ENCODE peak calls at places on chromosomes 2 and 18, in ten cellular contexts. One of them, this sample, is unnamed.

GRCh38 chr18:51527826-51528225 is 330.3 kb upstream of the MEX3C start:
- DNase-seq in lower lobe of right lung: no peak
- DNase-seq in AG04449: no peak
- DNase-seq in OCI-LY7: no peak
- DNase-seq in CD8-positive, alpha-beta T cell: no peak
- DNase-seq in heart right ventricle: no peak
- DNase-seq in GM23248: no peak
- DNase-seq in transverse colon: no peak
- DNase-seq in A549: no peak
- DNase-seq in DND-41: no peak
- DNase-seq in this sample: no peak

GRCh38 chr2:145845207-145845894 is 1325.4 kb upstream of the ZEB2 start:
- DNase-seq in lower lobe of right lung: no peak
- DNase-seq in AG04449: no peak
- DNase-seq in OCI-LY7: peak; percentile 18
- DNase-seq in CD8-positive, alpha-beta T cell: no peak
- DNase-seq in heart right ventricle: no peak
- DNase-seq in GM23248: peak; percentile 28
- DNase-seq in transverse colon: no peak
- DNase-seq in A549: no peak
- DNase-seq in DND-41: no peak
- DNase-seq in this sample: no peak

GRCh38 chr18:37299471-37300304 is 265.9 kb downstream of the CELF4 start:
- DNase-seq in lower lobe of right lung: peak; percentile 81
- DNase-seq in AG04449: peak; percentile 83
- DNase-seq in OCI-LY7: no peak
- DNase-seq in CD8-positive, alpha-beta T cell: no peak
- DNase-seq in heart right ventricle: peak; percentile 71
- DNase-seq in GM23248: peak; percentile 97
- DNase-seq in transverse colon: peak; percentile 79
- DNase-seq in A549: peak; percentile 92
- DNase-seq in DND-41: no peak
- DNase-seq in this sample: peak; percentile 70

GRCh38 chr18:67919316-67919715 is 402.8 kb upstream of the DSEL start:
- DNase-seq in lower lobe of right lung: no peak
- DNase-seq in AG04449: no peak
- DNase-seq in OCI-LY7: no peak
- DNase-seq in CD8-positive, alpha-beta T cell: no peak
- DNase-seq in heart right ventricle: no peak
- DNase-seq in GM23248: no peak
- DNase-seq in transverse colon: no peak
- DNase-seq in A549: no peak
- DNase-seq in DND-41: no peak
- DNase-seq in this sample: no peak

GRCh38 chr18:52936931-52937330 is 596.9 kb downstream of the DCC start:
- DNase-seq in lower lobe of right lung: no peak
- DNase-seq in AG04449: peak; percentile 38
- DNase-seq in OCI-LY7: no peak
- DNase-seq in CD8-positive, alpha-beta T cell: no peak
- DNase-seq in heart right ventricle: no peak
- DNase-seq in GM23248: no peak
- DNase-seq in transverse colon: no peak
- DNase-seq in A549: no peak
- DNase-seq in DND-41: no peak
- DNase-seq in this sample: no peak

GRCh38 chr2:237299897-237300296 is 114.1 kb downstream of the COL6A3 start:
- DNase-seq in lower lobe of right lung: no peak
- DNase-seq in AG04449: peak; percentile 98
- DNase-seq in OCI-LY7: no peak
- DNase-seq in CD8-positive, alpha-beta T cell: no peak
- DNase-seq in heart right ventricle: no peak
- DNase-seq in GM23248: peak; percentile 94
- DNase-seq in transverse colon: no peak
- DNase-seq in A549: no peak
- DNase-seq in DND-41: no peak
- DNase-seq in this sample: no peak

GRCh38 chr2:636649-637405 is 40.4 kb downstream of the TMEM18 start:
- DNase-seq in lower lobe of right lung: peak; percentile 78
- DNase-seq in AG04449: no peak
- DNase-seq in OCI-LY7: peak; percentile 42
- DNase-seq in CD8-positive, alpha-beta T cell: peak; percentile 62
- DNase-seq in heart right ventricle: peak; percentile 75
- DNase-seq in GM23248: peak; percentile 75
- DNase-seq in transverse colon: peak; percentile 62
- DNase-seq in A549: peak; percentile 58
- DNase-seq in DND-41: peak; percentile 69
- DNase-seq in this sample: peak; percentile 57

GRCh38 chr18:48324651-48325050 is 84.5 kb downstream of the ZBTB7C start:
- DNase-seq in lower lobe of right lung: no peak
- DNase-seq in AG04449: no peak
- DNase-seq in OCI-LY7: no peak
- DNase-seq in CD8-positive, alpha-beta T cell: no peak
- DNase-seq in heart right ventricle: no peak
- DNase-seq in GM23248: no peak
- DNase-seq in transverse colon: no peak
- DNase-seq in A549: no peak
- DNase-seq in DND-41: no peak
- DNase-seq in this sample: peak; percentile 52

GRCh38 chr2:138632066-138632465 is 130.5 kb downstream of the SPOPL start:
- DNase-seq in lower lobe of right lung: no peak
- DNase-seq in AG04449: peak; percentile 3
- DNase-seq in OCI-LY7: no peak
- DNase-seq in CD8-positive, alpha-beta T cell: no peak
- DNase-seq in heart right ventricle: no peak
- DNase-seq in GM23248: peak; percentile 39
- DNase-seq in transverse colon: no peak
- DNase-seq in A549: no peak
- DNase-seq in DND-41: no peak
- DNase-seq in this sample: no peak

GRCh38 chr2:43239981-43240761 is 13.8 kb upstream of the ZFP36L2 start:
- DNase-seq in lower lobe of right lung: no peak
- DNase-seq in AG04449: no peak
- DNase-seq in OCI-LY7: peak; percentile 52
- DNase-seq in CD8-positive, alpha-beta T cell: no peak
- DNase-seq in heart right ventricle: no peak
- DNase-seq in GM23248: no peak
- DNase-seq in transverse colon: no peak
- DNase-seq in A549: no peak
- DNase-seq in DND-41: no peak
- DNase-seq in this sample: no peak

GRCh38 chr2:77336013-77336412 is 186.2 kb downstream of the LRRTM4 start:
- DNase-seq in lower lobe of right lung: no peak
- DNase-seq in AG04449: no peak
- DNase-seq in OCI-LY7: no peak
- DNase-seq in CD8-positive, alpha-beta T cell: no peak
- DNase-seq in heart right ventricle: no peak
- DNase-seq in GM23248: no peak
- DNase-seq in transverse colon: no peak
- DNase-seq in A549: no peak
- DNase-seq in DND-41: no peak
- DNase-seq in this sample: no peak

DNA sequence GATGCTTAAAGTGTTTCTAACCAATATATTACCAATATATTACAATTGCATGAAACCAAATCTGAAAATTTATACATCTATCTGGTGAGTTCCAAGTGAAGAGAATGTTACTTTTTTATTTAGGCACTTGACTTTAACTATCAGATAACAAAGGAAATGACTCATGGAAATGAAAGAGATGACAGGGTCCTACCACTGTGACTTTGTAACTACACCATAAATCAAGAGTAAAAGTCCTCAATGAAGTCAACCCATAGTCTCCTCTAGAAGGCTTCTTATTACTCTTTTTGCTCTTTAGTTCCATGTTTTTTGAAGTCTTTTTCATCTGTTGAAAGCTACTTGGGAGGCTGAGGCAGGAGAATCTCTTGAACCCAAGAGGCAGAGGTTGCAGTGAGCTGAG is 545.0 kb upstream of the PIK3C3 start:
- DNase-seq in lower lobe of right lung: no peak
- DNase-seq in AG04449: no peak
- DNase-seq in OCI-LY7: no peak
- DNase-seq in CD8-positive, alpha-beta T cell: no peak
- DNase-seq in heart right ventricle: no peak
- DNase-seq in GM23248: no peak
- DNase-seq in transverse colon: no peak
- DNase-seq in A549: no peak
- DNase-seq in DND-41: no peak
- DNase-seq in this sample: no peak
- H3K4me3 ChIP-seq in lower lobe of right lung: no peak overlapping the region
- H3K4me3 ChIP-seq in AG04449: no peak overlapping the region
- H3K4me3 ChIP-seq in OCI-LY7: no peak overlapping the region
- H3K4me3 ChIP-seq in CD8-positive, alpha-beta T cell: no peak overlapping the region
- H3K4me3 ChIP-seq in heart right ventricle: no peak overlapping the region
- H3K4me3 ChIP-seq in GM23248: no peak overlapping the region
- H3K4me3 ChIP-seq in transverse colon: no peak overlapping the region
- H3K4me3 ChIP-seq in A549: no peak overlapping the region
- H3K4me3 ChIP-seq in DND-41: no peak overlapping the region
- H3K4me3 ChIP-seq in this sample: no peak overlapping the region

GRCh38 chr2:1742680-1743395 is 1.5 kb downstream of the PXDN start:
- DNase-seq in lower lobe of right lung: peak; percentile 76
- DNase-seq in AG04449: no peak
- DNase-seq in OCI-LY7: no peak
- DNase-seq in CD8-positive, alpha-beta T cell: peak; percentile 38
- DNase-seq in heart right ventricle: peak; percentile 77
- DNase-seq in GM23248: peak; percentile 96
- DNase-seq in transverse colon: peak; percentile 70
- DNase-seq in A549: peak; percentile 58
- DNase-seq in DND-41: no peak
- DNase-seq in this sample: peak; percentile 85

GRCh38 chr2:1745171-1746023 is 1.1 kb upstream of the PXDN start:
- DNase-seq in lower lobe of right lung: no peak
- DNase-seq in AG04449: no peak
- DNase-seq in OCI-LY7: no peak
- DNase-seq in CD8-positive, alpha-beta T cell: no peak
- DNase-seq in heart right ventricle: peak; percentile 30
- DNase-seq in GM23248: no peak
- DNase-seq in transverse colon: no peak
- DNase-seq in A549: no peak
- DNase-seq in DND-41: no peak
- DNase-seq in this sample: no peak

GRCh38 chr2:1743396-1744150 is 742 bp downstream of the PXDN start:
- DNase-seq in lower lobe of right lung: peak; percentile 44
- DNase-seq in AG04449: no peak
- DNase-seq in OCI-LY7: no peak
- DNase-seq in CD8-positive, alpha-beta T cell: no peak
- DNase-seq in heart right ventricle: peak; percentile 45
- DNase-seq in GM23248: peak; percentile 82
- DNase-seq in transverse colon: no peak
- DNase-seq in A549: no peak
- DNase-seq in DND-41: no peak
- DNase-seq in this sample: no peak

GRCh38 chr2:1744151-1744445 is 217 bp downstream of the PXDN start:
- DNase-seq in lower lobe of right lung: peak; percentile 52
- DNase-seq in AG04449: no peak
- DNase-seq in OCI-LY7: no peak
- DNase-seq in CD8-positive, alpha-beta T cell: no peak
- DNase-seq in heart right ventricle: peak; percentile 39
- DNase-seq in GM23248: no peak
- DNase-seq in transverse colon: no peak
- DNase-seq in A549: peak; percentile 31
- DNase-seq in DND-41: no peak
- DNase-seq in this sample: no peak

DNA sequence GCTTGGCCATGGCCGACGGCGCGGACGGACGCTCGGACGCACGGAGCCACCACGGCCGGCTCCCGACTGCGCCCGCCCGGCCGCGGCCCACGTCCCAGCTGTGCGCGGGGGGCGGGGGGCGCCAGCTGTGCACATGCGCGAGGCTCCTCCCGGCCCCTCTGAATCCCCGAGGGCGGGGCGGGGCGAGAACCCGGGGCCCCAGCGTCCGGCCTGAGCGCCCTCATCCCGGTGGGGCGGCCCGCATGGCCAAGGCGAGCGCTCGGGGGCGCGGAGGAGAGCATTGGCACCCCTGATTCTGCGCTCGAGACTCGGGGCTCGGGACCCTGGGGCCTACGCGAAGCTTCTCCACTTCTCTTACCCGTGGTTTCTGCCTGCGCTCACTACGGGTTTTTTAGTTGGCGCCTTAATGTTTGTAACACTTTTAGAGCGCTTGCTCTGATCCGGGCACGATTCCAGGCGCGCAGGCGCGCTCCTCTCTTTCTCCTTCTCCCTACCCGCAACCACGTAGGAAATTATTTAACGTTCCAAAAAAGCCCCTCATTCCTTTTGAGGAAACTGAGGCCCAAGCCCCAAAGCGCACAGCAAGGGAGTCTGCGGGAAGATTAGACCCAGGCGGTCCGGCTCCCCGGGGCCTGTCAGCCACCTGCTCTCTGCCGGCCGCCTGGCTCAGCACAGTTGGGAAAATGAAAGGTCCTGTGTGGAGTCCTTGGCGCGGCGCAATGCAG is at the start of gene PXDN:
- DNase-seq in lower lobe of right lung: no peak
- DNase-seq in AG04449: no peak
- DNase-seq in OCI-LY7: no peak
- DNase-seq in CD8-positive, alpha-beta T cell: no peak
- DNase-seq in heart right ventricle: peak; percentile 74
- DNase-seq in GM23248: peak; percentile 86
- DNase-seq in transverse colon: peak; percentile 45
- DNase-seq in A549: no peak
- DNase-seq in DND-41: no peak
- DNase-seq in this sample: peak; percentile 43
- H3K4me3 ChIP-seq in lower lobe of right lung: peak within 1 kb of the TSS; percentile 68
- H3K4me3 ChIP-seq in AG04449: peak within 1 kb of the TSS; percentile 75
- H3K4me3 ChIP-seq in OCI-LY7: no peak within 1 kb of the TSS
- H3K4me3 ChIP-seq in CD8-positive, alpha-beta T cell: no peak within 1 kb of the TSS
- H3K4me3 ChIP-seq in heart right ventricle: peak within 1 kb of the TSS; percentile 75
- H3K4me3 ChIP-seq in GM23248: peak within 1 kb of the TSS; percentile 95
- H3K4me3 ChIP-seq in transverse colon: peak within 1 kb of the TSS; percentile 80
- H3K4me3 ChIP-seq in A549: peak within 1 kb of the TSS; percentile 59
- H3K4me3 ChIP-seq in DND-41: no peak within 1 kb of the TSS
- H3K4me3 ChIP-seq in this sample: peak within 1 kb of the TSS; percentile 55

DNA sequence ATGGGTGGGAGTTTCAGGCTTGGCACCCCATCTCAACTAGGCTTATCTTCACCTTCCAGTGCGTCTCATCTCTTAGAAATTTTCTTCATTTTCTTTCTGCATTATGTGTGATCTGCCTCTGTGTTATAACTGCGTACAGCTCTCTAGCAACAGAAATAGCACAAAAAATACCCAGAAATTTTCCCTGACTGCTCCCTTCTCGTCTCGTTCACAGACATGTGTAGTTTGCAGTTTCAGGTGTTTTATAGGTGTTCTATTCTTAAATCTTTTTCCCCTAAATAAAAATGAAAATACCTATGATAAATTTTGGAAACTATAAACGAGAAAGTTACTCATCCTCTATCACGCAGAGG is 48.2 kb downstream of the TET3 start:
- DNase-seq in lower lobe of right lung: no peak
- DNase-seq in AG04449: no peak
- DNase-seq in OCI-LY7: no peak
- DNase-seq in CD8-positive, alpha-beta T cell: no peak
- DNase-seq in heart right ventricle: no peak
- DNase-seq in GM23248: no peak
- DNase-seq in transverse colon: no peak
- DNase-seq in A549: no peak
- DNase-seq in DND-41: no peak
- DNase-seq in this sample: no peak
- H3K4me3 ChIP-seq in lower lobe of right lung: peak overlapping the region; percentile 7
- H3K4me3 ChIP-seq in AG04449: no peak overlapping the region
- H3K4me3 ChIP-seq in OCI-LY7: peak overlapping the region; percentile 48
- H3K4me3 ChIP-seq in CD8-positive, alpha-beta T cell: peak overlapping the region; percentile 31
- H3K4me3 ChIP-seq in heart right ventricle: no peak overlapping the region
- H3K4me3 ChIP-seq in GM23248: no peak overlapping the region
- H3K4me3 ChIP-seq in transverse colon: no peak overlapping the region
- H3K4me3 ChIP-seq in A549: no peak overlapping the region
- H3K4me3 ChIP-seq in DND-41: no peak overlapping the region
- H3K4me3 ChIP-seq in this sample: no peak overlapping the region

GRCh38 chr2:23351388-23352141 is 33.4 kb upstream of the KLHL29 start:
- DNase-seq in lower lobe of right lung: peak; percentile 82
- DNase-seq in AG04449: no peak
- DNase-seq in OCI-LY7: peak; percentile 18
- DNase-seq in CD8-positive, alpha-beta T cell: peak; percentile 39
- DNase-seq in heart right ventricle: peak; percentile 87
- DNase-seq in GM23248: peak; percentile 93
- DNase-seq in transverse colon: peak; percentile 79
- DNase-seq in A549: peak; percentile 69
- DNase-seq in DND-41: peak; percentile 29
- DNase-seq in this sample: peak; percentile 68
- H3K4me3 ChIP-seq in lower lobe of right lung: no peak overlapping the region
- H3K4me3 ChIP-seq in AG04449: no peak overlapping the region
- H3K4me3 ChIP-seq in OCI-LY7: no peak overlapping the region
- H3K4me3 ChIP-seq in CD8-positive, alpha-beta T cell: no peak overlapping the region
- H3K4me3 ChIP-seq in heart right ventricle: no peak overlapping the region
- H3K4me3 ChIP-seq in GM23248: peak overlapping the region; percentile 10
- H3K4me3 ChIP-seq in transverse colon: no peak overlapping the region
- H3K4me3 ChIP-seq in A549: no peak overlapping the region
- H3K4me3 ChIP-seq in DND-41: no peak overlapping the region
- H3K4me3 ChIP-seq in this sample: no peak overlapping the region